ENCODE peak calls at places on chromosomes 2 and 18, in ten cellular contexts. One of them, this sample, is unnamed.

GRCh38 chr2:6917071-6917760 is at the start of gene RNF144A:
- DNase-seq in psoas muscle: peak; percentile 71
- DNase-seq in CD4-positive, CD25-positive, alpha-beta regulatory T cell: peak; percentile 51
- DNase-seq in K562: peak; percentile 92
- DNase-seq in left ventricle myocardium inferior: peak; percentile 71
- DNase-seq in OCI-LY7: peak; percentile 59
- DNase-seq in neural progenitor cell: peak; percentile 88
- DNase-seq in astrocyte: no peak
- DNase-seq in A673: peak; percentile 81
- DNase-seq in fibroblast of lung: peak; percentile 16
- DNase-seq in this sample: peak; percentile 64

GRCh38 chr2:48844418-48845155 is 89.1 kb upstream of the LHCGR start:
- DNase-seq in neural progenitor cell: no peak
- DNase-seq in CD4-positive, CD25-positive, alpha-beta regulatory T cell: no peak
- DNase-seq in A673: no peak
- DNase-seq in left ventricle myocardium inferior: no peak
- DNase-seq in fibroblast of lung: peak; percentile 51
- DNase-seq in astrocyte: peak; percentile 91
- DNase-seq in psoas muscle: no peak
- DNase-seq in K562: no peak
- DNase-seq in OCI-LY7: no peak
- DNase-seq in this sample: no peak

GRCh38 chr2:17148298-17149228 is 369.7 kb downstream of the RAD51AP2 start:
- DNase-seq in left ventricle myocardium inferior: no peak
- DNase-seq in psoas muscle: no peak
- DNase-seq in neural progenitor cell: peak; percentile 63
- DNase-seq in fibroblast of lung: peak; percentile 49
- DNase-seq in K562: peak; percentile 40
- DNase-seq in OCI-LY7: peak; percentile 4
- DNase-seq in astrocyte: no peak
- DNase-seq in CD4-positive, CD25-positive, alpha-beta regulatory T cell: no peak
- DNase-seq in A673: peak; percentile 30
- DNase-seq in this sample: no peak

GRCh38 chr18:75208055-75208835 is 694 bp downstream of the PTGR3 start:
- DNase-seq in neural progenitor cell: peak; percentile 65
- DNase-seq in left ventricle myocardium inferior: peak; percentile 58
- DNase-seq in astrocyte: peak; percentile 54
- DNase-seq in A673: peak; percentile 70
- DNase-seq in OCI-LY7: peak; percentile 4
- DNase-seq in fibroblast of lung: peak; percentile 65
- DNase-seq in K562: peak; percentile 22
- DNase-seq in psoas muscle: peak; percentile 63
- DNase-seq in CD4-positive, CD25-positive, alpha-beta regulatory T cell: peak; percentile 7
- DNase-seq in this sample: peak; percentile 38

GRCh38 chr2:240925191-240925575 is 19.0 kb downstream of the CROCC2 start:
- DNase-seq in OCI-LY7: no peak
- DNase-seq in psoas muscle: no peak
- DNase-seq in K562: no peak
- DNase-seq in neural progenitor cell: no peak
- DNase-seq in CD4-positive, CD25-positive, alpha-beta regulatory T cell: no peak
- DNase-seq in fibroblast of lung: no peak
- DNase-seq in astrocyte: no peak
- DNase-seq in left ventricle myocardium inferior: peak; percentile 7
- DNase-seq in A673: no peak
- DNase-seq in this sample: peak; percentile 50

GRCh38 chr2:236715511-236715961 is 145.9 kb downstream of the ACKR3 start:
- DNase-seq in left ventricle myocardium inferior: no peak
- DNase-seq in fibroblast of lung: peak; percentile 24
- DNase-seq in A673: no peak
- DNase-seq in neural progenitor cell: peak; percentile 92
- DNase-seq in CD4-positive, CD25-positive, alpha-beta regulatory T cell: no peak
- DNase-seq in OCI-LY7: no peak
- DNase-seq in psoas muscle: peak; percentile 43
- DNase-seq in K562: no peak
- DNase-seq in astrocyte: peak; percentile 28
- DNase-seq in this sample: no peak

GRCh38 chr2:222903234-222904220 is 42.7 kb downstream of the ACSL3 start:
- DNase-seq in A673: peak; percentile 73
- DNase-seq in K562: peak; percentile 31
- DNase-seq in psoas muscle: no peak
- DNase-seq in fibroblast of lung: peak; percentile 81
- DNase-seq in OCI-LY7: peak; percentile 67
- DNase-seq in left ventricle myocardium inferior: no peak
- DNase-seq in CD4-positive, CD25-positive, alpha-beta regulatory T cell: peak; percentile 16
- DNase-seq in astrocyte: no peak
- DNase-seq in neural progenitor cell: peak; percentile 56
- DNase-seq in this sample: peak; percentile 29

GRCh38 chr18:79801217-79801616 is 3.5 kb downstream of the KCNG2 start:
- DNase-seq in OCI-LY7: no peak
- DNase-seq in neural progenitor cell: no peak
- DNase-seq in fibroblast of lung: no peak
- DNase-seq in A673: no peak
- DNase-seq in psoas muscle: no peak
- DNase-seq in K562: no peak
- DNase-seq in astrocyte: no peak
- DNase-seq in left ventricle myocardium inferior: no peak
- DNase-seq in CD4-positive, CD25-positive, alpha-beta regulatory T cell: no peak
- DNase-seq in this sample: no peak

GRCh38 chr2:29042581-29043075 is 31.7 kb downstream of the PCARE start:
- DNase-seq in fibroblast of lung: peak; percentile 70
- DNase-seq in neural progenitor cell: no peak
- DNase-seq in OCI-LY7: no peak
- DNase-seq in psoas muscle: no peak
- DNase-seq in CD4-positive, CD25-positive, alpha-beta regulatory T cell: no peak
- DNase-seq in K562: no peak
- DNase-seq in astrocyte: peak; percentile 35
- DNase-seq in left ventricle myocardium inferior: no peak
- DNase-seq in A673: no peak
- DNase-seq in this sample: no peak

GRCh38 chr2:176395273-176395854 is 126.1 kb downstream of the MTX2 start:
- DNase-seq in psoas muscle: no peak
- DNase-seq in neural progenitor cell: no peak
- DNase-seq in astrocyte: peak; percentile 10
- DNase-seq in left ventricle myocardium inferior: no peak
- DNase-seq in CD4-positive, CD25-positive, alpha-beta regulatory T cell: no peak
- DNase-seq in A673: no peak
- DNase-seq in K562: no peak
- DNase-seq in OCI-LY7: no peak
- DNase-seq in fibroblast of lung: no peak
- DNase-seq in this sample: no peak

GRCh38 chr2:233400341-233400740 is 46.0 kb downstream of the DGKD start:
- DNase-seq in left ventricle myocardium inferior: no peak
- DNase-seq in fibroblast of lung: no peak
- DNase-seq in neural progenitor cell: no peak
- DNase-seq in OCI-LY7: no peak
- DNase-seq in psoas muscle: no peak
- DNase-seq in astrocyte: no peak
- DNase-seq in CD4-positive, CD25-positive, alpha-beta regulatory T cell: no peak
- DNase-seq in A673: no peak
- DNase-seq in K562: no peak
- DNase-seq in this sample: no peak

DNA sequence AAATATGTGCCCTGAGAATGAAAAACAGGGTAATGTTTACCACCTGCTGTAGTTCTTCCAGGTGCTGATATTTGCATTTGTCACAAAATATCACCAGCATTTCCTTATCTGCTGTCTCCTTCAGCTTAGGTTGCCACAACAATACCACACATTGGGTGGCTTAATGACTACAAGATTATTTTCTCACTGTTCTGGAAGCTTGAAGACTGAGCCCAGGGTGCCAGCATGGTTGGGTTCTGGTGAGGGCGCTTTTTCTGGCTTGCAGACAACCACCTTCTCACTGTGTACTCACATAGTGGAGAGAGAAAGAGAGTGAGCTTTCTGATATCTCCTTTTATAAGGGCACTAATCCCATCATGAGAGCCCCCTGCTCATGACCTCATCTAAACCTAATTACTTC is 407.5 kb upstream of the RGPD4 start:
- DNase-seq in astrocyte: no peak
- DNase-seq in fibroblast of lung: no peak
- DNase-seq in left ventricle myocardium inferior: no peak
- DNase-seq in A673: no peak
- DNase-seq in K562: no peak
- DNase-seq in psoas muscle: no peak
- DNase-seq in OCI-LY7: no peak
- DNase-seq in CD4-positive, CD25-positive, alpha-beta regulatory T cell: no peak
- DNase-seq in neural progenitor cell: no peak
- DNase-seq in this sample: no peak
- H3K27ac ChIP-seq in astrocyte: no peak overlapping the region
- H3K27ac ChIP-seq in fibroblast of lung: no peak overlapping the region
- H3K27ac ChIP-seq in left ventricle myocardium inferior: peak overlapping the region; percentile 67
- H3K27ac ChIP-seq in A673: no peak overlapping the region
- H3K27ac ChIP-seq in K562: no peak overlapping the region
- H3K27ac ChIP-seq in psoas muscle: no peak overlapping the region
- H3K27ac ChIP-seq in OCI-LY7: no peak overlapping the region
- H3K27ac ChIP-seq in CD4-positive, CD25-positive, alpha-beta regulatory T cell: no peak overlapping the region
- H3K27ac ChIP-seq in neural progenitor cell: no peak overlapping the region
- H3K27ac ChIP-seq in this sample: no peak overlapping the region

GRCh38 chr18:24127735-24128134 is 11.1 kb upstream of the CABYR start:
- DNase-seq in psoas muscle: no peak
- DNase-seq in fibroblast of lung: no peak
- DNase-seq in neural progenitor cell: no peak
- DNase-seq in A673: no peak
- DNase-seq in K562: no peak
- DNase-seq in astrocyte: no peak
- DNase-seq in OCI-LY7: no peak
- DNase-seq in CD4-positive, CD25-positive, alpha-beta regulatory T cell: no peak
- DNase-seq in left ventricle myocardium inferior: no peak
- DNase-seq in this sample: no peak

GRCh38 chr18:24121625-24122024 is 17.2 kb upstream of the CABYR start:
- DNase-seq in astrocyte: no peak
- DNase-seq in K562: no peak
- DNase-seq in CD4-positive, CD25-positive, alpha-beta regulatory T cell: no peak
- DNase-seq in neural progenitor cell: no peak
- DNase-seq in fibroblast of lung: no peak
- DNase-seq in left ventricle myocardium inferior: no peak
- DNase-seq in OCI-LY7: no peak
- DNase-seq in A673: no peak
- DNase-seq in psoas muscle: no peak
- DNase-seq in this sample: no peak

GRCh38 chr18:24130494-24130893 is 8.4 kb upstream of the CABYR start:
- DNase-seq in neural progenitor cell: no peak
- DNase-seq in A673: no peak
- DNase-seq in left ventricle myocardium inferior: no peak
- DNase-seq in astrocyte: no peak
- DNase-seq in fibroblast of lung: no peak
- DNase-seq in K562: no peak
- DNase-seq in OCI-LY7: no peak
- DNase-seq in CD4-positive, CD25-positive, alpha-beta regulatory T cell: no peak
- DNase-seq in psoas muscle: no peak
- DNase-seq in this sample: no peak

GRCh38 chr18:24128700-24129099 is 10.2 kb upstream of the CABYR start:
- DNase-seq in K562: no peak
- DNase-seq in left ventricle myocardium inferior: no peak
- DNase-seq in neural progenitor cell: no peak
- DNase-seq in CD4-positive, CD25-positive, alpha-beta regulatory T cell: no peak
- DNase-seq in A673: no peak
- DNase-seq in fibroblast of lung: no peak
- DNase-seq in OCI-LY7: no peak
- DNase-seq in astrocyte: peak; percentile 20
- DNase-seq in psoas muscle: no peak
- DNase-seq in this sample: no peak

GRCh38 chr18:24126155-24126947 is 12.5 kb upstream of the CABYR start:
- DNase-seq in astrocyte: peak; percentile 23
- DNase-seq in psoas muscle: no peak
- DNase-seq in K562: no peak
- DNase-seq in left ventricle myocardium inferior: no peak
- DNase-seq in fibroblast of lung: peak; percentile 33
- DNase-seq in A673: no peak
- DNase-seq in neural progenitor cell: no peak
- DNase-seq in OCI-LY7: no peak
- DNase-seq in CD4-positive, CD25-positive, alpha-beta regulatory T cell: no peak
- DNase-seq in this sample: no peak
- H3K36me3 ChIP-seq in astrocyte: peaks cover 3% of the 10 kb centered on the region
- H3K36me3 ChIP-seq in psoas muscle: peaks cover 3% of the 10 kb centered on the region
- H3K36me3 ChIP-seq in K562: no peaks in the 10 kb centered on the region
- H3K36me3 ChIP-seq in left ventricle myocardium inferior: no peaks in the 10 kb centered on the region
- H3K36me3 ChIP-seq in fibroblast of lung: no peaks in the 10 kb centered on the region
- H3K36me3 ChIP-seq in A673: no peaks in the 10 kb centered on the region
- H3K36me3 ChIP-seq in neural progenitor cell: no peaks in the 10 kb centered on the region
- H3K36me3 ChIP-seq in OCI-LY7: peaks cover 31% of the 10 kb centered on the region
- H3K36me3 ChIP-seq in CD4-positive, CD25-positive, alpha-beta regulatory T cell: peaks cover 93% of the 10 kb centered on the region
- H3K36me3 ChIP-seq in this sample: peaks cover 81% of the 10 kb centered on the region

GRCh38 chr18:402129-402528 is 98.4 kb downstream of the COLEC12 start:
- DNase-seq in K562: no peak
- DNase-seq in neural progenitor cell: no peak
- DNase-seq in OCI-LY7: no peak
- DNase-seq in astrocyte: no peak
- DNase-seq in psoas muscle: no peak
- DNase-seq in fibroblast of lung: no peak
- DNase-seq in left ventricle myocardium inferior: no peak
- DNase-seq in CD4-positive, CD25-positive, alpha-beta regulatory T cell: no peak
- DNase-seq in A673: no peak
- DNase-seq in this sample: no peak

GRCh38 chr18:396571-396970 is 103.9 kb downstream of the COLEC12 start:
- DNase-seq in K562: no peak
- DNase-seq in astrocyte: no peak
- DNase-seq in left ventricle myocardium inferior: no peak
- DNase-seq in A673: no peak
- DNase-seq in fibroblast of lung: no peak
- DNase-seq in OCI-LY7: no peak
- DNase-seq in CD4-positive, CD25-positive, alpha-beta regulatory T cell: no peak
- DNase-seq in psoas muscle: no peak
- DNase-seq in neural progenitor cell: no peak
- DNase-seq in this sample: no peak

GRCh38 chr18:404061-404460 is 96.4 kb downstream of the COLEC12 start:
- DNase-seq in A673: no peak
- DNase-seq in left ventricle myocardium inferior: no peak
- DNase-seq in CD4-positive, CD25-positive, alpha-beta regulatory T cell: no peak
- DNase-seq in psoas muscle: no peak
- DNase-seq in K562: no peak
- DNase-seq in astrocyte: no peak
- DNase-seq in neural progenitor cell: no peak
- DNase-seq in OCI-LY7: no peak
- DNase-seq in fibroblast of lung: no peak
- DNase-seq in this sample: no peak

GRCh38 chr18:398866-399637 is 101.4 kb downstream of the COLEC12 start:
- DNase-seq in OCI-LY7: no peak
- DNase-seq in left ventricle myocardium inferior: no peak
- DNase-seq in psoas muscle: no peak
- DNase-seq in A673: no peak
- DNase-seq in CD4-positive, CD25-positive, alpha-beta regulatory T cell: no peak
- DNase-seq in K562: no peak
- DNase-seq in neural progenitor cell: no peak
- DNase-seq in astrocyte: no peak
- DNase-seq in fibroblast of lung: no peak
- DNase-seq in this sample: no peak

GRCh38 chr18:400466-400865 is 100.0 kb downstream of the COLEC12 start:
- DNase-seq in OCI-LY7: no peak
- DNase-seq in psoas muscle: no peak
- DNase-seq in K562: no peak
- DNase-seq in CD4-positive, CD25-positive, alpha-beta regulatory T cell: no peak
- DNase-seq in astrocyte: peak; percentile 76
- DNase-seq in neural progenitor cell: no peak
- DNase-seq in A673: no peak
- DNase-seq in left ventricle myocardium inferior: no peak
- DNase-seq in fibroblast of lung: peak; percentile 93
- DNase-seq in this sample: no peak
- H3K4me1 ChIP-seq in OCI-LY7: no peaks in the 10 kb centered on the region
- H3K4me1 ChIP-seq in psoas muscle: no peaks in the 10 kb centered on the region
- H3K4me1 ChIP-seq in K562: no peaks in the 10 kb centered on the region
- H3K4me1 ChIP-seq in CD4-positive, CD25-positive, alpha-beta regulatory T cell: no peaks in the 10 kb centered on the region
- H3K4me1 ChIP-seq in astrocyte: peaks cover 14% of the 10 kb centered on the region
- H3K4me1 ChIP-seq in neural progenitor cell: no peaks in the 10 kb centered on the region
- H3K4me1 ChIP-seq in A673: peaks cover 6% of the 10 kb centered on the region
- H3K4me1 ChIP-seq in left ventricle myocardium inferior: peaks cover 10% of the 10 kb centered on the region
- H3K4me1 ChIP-seq in fibroblast of lung: peaks cover 10% of the 10 kb centered on the region
- H3K4me1 ChIP-seq in this sample: no peaks in the 10 kb centered on the region

GRCh38 chr2:30268296-30268871 is 37.0 kb downstream of the LBH start:
- DNase-seq in psoas muscle: no peak
- DNase-seq in OCI-LY7: no peak
- DNase-seq in K562: no peak
- DNase-seq in neural progenitor cell: no peak
- DNase-seq in astrocyte: no peak
- DNase-seq in fibroblast of lung: no peak
- DNase-seq in left ventricle myocardium inferior: no peak
- DNase-seq in A673: no peak
- DNase-seq in CD4-positive, CD25-positive, alpha-beta regulatory T cell: no peak
- DNase-seq in this sample: no peak
- H3K27ac ChIP-seq in psoas muscle: no peak overlapping the region
- H3K27ac ChIP-seq in OCI-LY7: no peak overlapping the region
- H3K27ac ChIP-seq in K562: no peak overlapping the region
- H3K27ac ChIP-seq in neural progenitor cell: no peak overlapping the region
- H3K27ac ChIP-seq in astrocyte: no peak overlapping the region
- H3K27ac ChIP-seq in fibroblast of lung: no peak overlapping the region
- H3K27ac ChIP-seq in left ventricle myocardium inferior: peak overlapping the region; percentile 75
- H3K27ac ChIP-seq in A673: no peak overlapping the region
- H3K27ac ChIP-seq in CD4-positive, CD25-positive, alpha-beta regulatory T cell: no peak overlapping the region
- H3K27ac ChIP-seq in this sample: peak overlapping the region; percentile 66